ENCODE peak calls at places on chromosomes 1 and 21, in four cellular contexts. L, T, K and S are unnamed samples.

GRCh38 chr1:219771039-219771438 is 157.3 kb downstream of the SLC30A10 start:
- DNase-seq in L (no peak), T (peak; percentile 37), K (no peak), S (peak; percentile 21)

GRCh38 chr1:153362187-153362586 is 4.5 kb downstream of the S100A9 start:
- DNase-seq in L (no peak), T (no peak), K (no peak), S (no peak)

GRCh38 chr21:44703731-44704635 is 7.0 kb downstream of the KRTAP10-12 start:
- DNase-seq in L (no peak), T (no peak), K (peak; percentile 5), S (no peak)

GRCh38 chr1:64595871-64596515 is 126.1 kb downstream of the CACHD1 start:
- DNase-seq in L (no peak), T (peak; percentile 81), K (no peak), S (no peak)

GRCh38 chr1:17670587-17671313 is 84.4 kb upstream of the ACTL8 start:
- DNase-seq in L (no peak), T (no peak), K (no peak), S (peak; percentile 24)

GRCh38 chr1:16967095-16967567 is 13.3 kb downstream of the MFAP2 start:
- DNase-seq in L (no peak), T (no peak), K (no peak), S (no peak)

GRCh38 chr21:46457801-46458314 is 833 bp upstream of the DIP2A start:
- DNase-seq in L (no peak), T (peak; percentile 21), K (peak; percentile 78), S (peak; percentile 55)

GRCh38 chr1:232950197-232950918 is at the start of gene NTPCR:
- DNase-seq in L (peak; percentile 79), T (peak; percentile 84), K (peak; percentile 100), S (peak; percentile 97)

GRCh38 chr1:244216836-244217235 is 165.8 kb downstream of the ZBTB18 start:
- DNase-seq in L (no peak), T (no peak), K (no peak), S (no peak)

GRCh38 chr1:205532996-205533728 is 28.7 kb downstream of the CDK18 start:
- DNase-seq in L (no peak), T (no peak), K (no peak), S (no peak)

GRCh38 chr21:40681164-40681859 is 165.6 kb downstream of the DSCAM start:
- DNase-seq in L (no peak), T (no peak), K (no peak), S (no peak)

GRCh38 chr1:154403300-154403943 is 1.7 kb upstream of the IL6R start:
- DNase-seq in L (no peak), T (no peak), K (no peak), S (no peak)

GRCh38 chr1:37189111-37189510 is 154.8 kb upstream of the GRIK3 start:
- DNase-seq in L (no peak), T (no peak), K (no peak), S (peak; percentile 25)

GRCh38 chr1:162178432-162178831 is 108.9 kb downstream of the NOS1AP start:
- DNase-seq in L (no peak), T (no peak), K (no peak), S (no peak)

GRCh38 chr1:237684236-237684635 is 206.5 kb downstream of the ZP4 start:
- DNase-seq in L (no peak), T (no peak), K (no peak), S (no peak)

GRCh38 chr1:48250572-48250971 is 28.1 kb downstream of the SLC5A9 start:
- DNase-seq in L (no peak), T (no peak), K (no peak), S (no peak)

GRCh38 chr1:235138821-235139220 is 10.2 kb upstream of the TOMM20 start:
- DNase-seq in L (no peak), T (no peak), K (no peak), S (no peak)

GRCh38 chr1:109894823-109895719 is 15.6 kb upstream of the CSF1 start:
- DNase-seq in L (peak; percentile 58), T (no peak), K (no peak), S (no peak)

GRCh38 chr1:88983791-88984552 is 8.5 kb downstream of the KYAT3 start:
- DNase-seq in L (no peak), T (peak; percentile 71), K (peak; percentile 44), S (peak; percentile 82)

GRCh38 chr21:45869121-45870007 is 112.2 kb upstream of the COL6A1 start:
- DNase-seq in L (no peak), T (no peak), K (no peak), S (no peak)

GRCh38 chr1:59077739-59078503 is 219.0 kb upstream of the FGGY start:
- DNase-seq in L (no peak), T (no peak), K (no peak), S (peak; percentile 85)

GRCh38 chr1:94866178-94866822 is 46.1 kb downstream of the SLC44A3 start:
- DNase-seq in L (no peak), T (no peak), K (no peak), S (no peak)

GRCh38 chr1:115426271-115426771 is 88.3 kb upstream of the NGF start:
- DNase-seq in L (no peak), T (no peak), K (no peak), S (no peak)

GRCh38 chr1:37123266-37123665 is 89.0 kb upstream of the GRIK3 start:
- DNase-seq in L (no peak), T (no peak), K (no peak), S (no peak)

GRCh38 chr1:31663622-31664452 is 19.2 kb upstream of the PEF1 start:
- DNase-seq in L (no peak), T (peak; percentile 28), K (peak; percentile 90), S (peak; percentile 82)

GRCh38 chr1:92043621-92044020 is 13.8 kb downstream of the EPHX4 start:
- DNase-seq in L (no peak), T (no peak), K (no peak), S (peak; percentile 30)

GRCh38 chr1:186078245-186078644 is 296.8 kb downstream of the TPR start:
- DNase-seq in L (peak; percentile 28), T (no peak), K (no peak), S (no peak)

GRCh38 chr1:3093928-3094626 is 25.1 kb downstream of the PRDM16 start:
- DNase-seq in L (no peak), T (no peak), K (no peak), S (no peak)

GRCh38 chr1:196180847-196181593 is 427.2 kb downstream of the KCNT2 start:
- DNase-seq in L (no peak), T (no peak), K (no peak), S (no peak)

GRCh38 chr21:30831194-30831765 is 1.7 kb upstream of the KRTAP7-1 start:
- DNase-seq in L (no peak), T (peak; percentile 2), K (peak; percentile 59), S (peak; percentile 85)

GRCh38 chr1:6634278-6635052 is 9.8 kb downstream of the THAP3 start:
- DNase-seq in L (no peak), T (peak; percentile 40), K (peak; percentile 56), S (peak; percentile 75)

GRCh38 chr21:36310016-36310415 is 10.0 kb upstream of the MORC3 start:
- DNase-seq in L (peak; percentile 33), T (no peak), K (no peak), S (no peak)

GRCh38 chr21:40683349-40683748 is 163.6 kb downstream of the DSCAM start:
- DNase-seq in L (no peak), T (no peak), K (no peak), S (no peak)

GRCh38 chr1:31377361-31377863 is 4.5 kb upstream of the FABP3 start:
- DNase-seq in L (no peak), T (no peak), K (no peak), S (no peak)

DNA sequence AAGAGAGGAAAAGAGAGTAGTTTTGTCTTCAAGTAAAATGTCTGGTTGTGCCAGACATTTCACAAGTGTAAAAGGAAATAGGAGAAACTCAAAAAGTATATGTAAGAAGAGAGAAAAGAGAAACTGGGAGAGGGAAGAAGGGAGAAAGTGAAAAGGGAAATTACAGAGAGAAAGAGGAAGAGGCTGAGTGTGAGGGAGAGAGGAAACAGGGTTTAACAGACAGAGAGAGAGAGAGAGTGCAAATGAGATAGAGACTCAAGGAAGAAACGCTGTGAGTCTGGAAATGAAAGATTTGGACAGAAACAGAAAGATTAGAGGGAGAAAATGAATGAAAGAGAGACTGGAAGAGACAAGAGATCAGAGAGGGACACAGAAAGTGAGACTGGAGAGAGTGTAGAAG is 806.2 kb downstream of the PLA2G4A start:
- DNase-seq in L (no peak), T (no peak), K (no peak), S (no peak)
- H2AFZ ChIP-seq in L (no peak overlapping the region), T (no peak overlapping the region), K (no peak overlapping the region), S (peak overlapping the region; percentile 67)

GRCh38 chr1:213989740-213990472 is 2.1 kb downstream of the PROX1 start:
- DNase-seq in L (no peak), T (no peak), K (no peak), S (peak; percentile 39)
- H3K4me3 ChIP-seq in L (no peak overlapping the region), T (peak overlapping the region; percentile 84), K (no peak overlapping the region), S (peak overlapping the region; percentile 80)

GRCh38 chr21:20720623-20721022 is 277.6 kb upstream of the NCAM2 start:
- DNase-seq in L (no peak), T (no peak), K (no peak), S (no peak)
- TF ChIP-seq JUNB in L (no peak), T (no peak), K (no peak), S (no peak)

GRCh38 chr1:53280486-53280885 is 42.2 kb upstream of the MAGOH start:
- DNase-seq in L (no peak), T (no peak), K (no peak), S (no peak)
- H2AFZ ChIP-seq in L (no peak overlapping the region), T (no peak overlapping the region), K (no peak overlapping the region), S (no peak overlapping the region)

GRCh38 chr1:53439337-53440207 is 19.6 kb upstream of the DMRTB1 start:
- DNase-seq in L (no peak), T (no peak), K (no peak), S (no peak)
- H3K4me3 ChIP-seq in L (no peak overlapping the region), T (no peak overlapping the region), K (no peak overlapping the region), S (no peak overlapping the region)

GRCh38 chr1:108082741-108083562 is 117.2 kb downstream of the SLC25A24 start:
- DNase-seq in L (no peak), T (no peak), K (no peak), S (peak; percentile 18)
- TF ChIP-seq JUNB in L (peak; percentile 28), T (no peak), K (no peak), S (no peak)